ENCODE peak calls at places on chromosomes 12 and 14, in seven cellular contexts. One of them, this sample, is unnamed.

GRCh38 chr14:34733245-34733644 is 18.9 kb upstream of the CFL2 start:
- DNase-seq in trophoblast cell: peak
- DNase-seq in mesenchymal stem cell: peak
- DNase-seq in IMR-90: peak
- DNase-seq in H9: no peak
- DNase-seq in neuronal stem cell: no peak
- DNase-seq in H1: no peak
- DNase-seq in this sample: no peak

GRCh38 chr12:93706387-93706786 is 29.2 kb downstream of the CRADD start:
- DNase-seq in trophoblast cell: no peak
- DNase-seq in mesenchymal stem cell: no peak
- DNase-seq in IMR-90: no peak
- DNase-seq in H9: no peak
- DNase-seq in neuronal stem cell: no peak
- DNase-seq in H1: no peak
- DNase-seq in this sample: no peak

GRCh38 chr12:12564911-12565310 is 2.2 kb upstream of the DUSP16 start:
- DNase-seq in trophoblast cell: no peak
- DNase-seq in mesenchymal stem cell: no peak
- DNase-seq in IMR-90: no peak
- DNase-seq in H9: no peak
- DNase-seq in neuronal stem cell: no peak
- DNase-seq in H1: no peak
- DNase-seq in this sample: no peak

GRCh38 chr12:84983289-84983688 is 52.8 kb downstream of the TSPAN19 start:
- DNase-seq in trophoblast cell: no peak
- DNase-seq in mesenchymal stem cell: no peak
- DNase-seq in IMR-90: no peak
- DNase-seq in H9: no peak
- DNase-seq in neuronal stem cell: no peak
- DNase-seq in H1: no peak
- DNase-seq in this sample: no peak

GRCh38 chr14:47057364-47057763 is 405.8 kb upstream of the RPL10L start:
- DNase-seq in trophoblast cell: no peak
- DNase-seq in mesenchymal stem cell: no peak
- DNase-seq in IMR-90: no peak
- DNase-seq in H9: no peak
- DNase-seq in neuronal stem cell: no peak
- DNase-seq in H1: no peak
- DNase-seq in this sample: no peak

GRCh38 chr12:98939350-98939749 is 294.3 kb downstream of the APAF1 start:
- DNase-seq in trophoblast cell: peak
- DNase-seq in mesenchymal stem cell: peak
- DNase-seq in IMR-90: peak
- DNase-seq in H9: no peak
- DNase-seq in neuronal stem cell: peak
- DNase-seq in H1: no peak
- DNase-seq in this sample: peak

GRCh38 chr12:117473856-117474255 is 112.4 kb upstream of the NOS1 start:
- DNase-seq in trophoblast cell: no peak
- DNase-seq in mesenchymal stem cell: no peak
- DNase-seq in IMR-90: no peak
- DNase-seq in H9: no peak
- DNase-seq in neuronal stem cell: no peak
- DNase-seq in H1: no peak
- DNase-seq in this sample: no peak

GRCh38 chr12:78118036-78118435 is 287.3 kb downstream of the NAV3 start:
- DNase-seq in trophoblast cell: no peak
- DNase-seq in mesenchymal stem cell: no peak
- DNase-seq in IMR-90: no peak
- DNase-seq in H9: peak
- DNase-seq in neuronal stem cell: no peak
- DNase-seq in H1: no peak
- DNase-seq in this sample: peak

GRCh38 chr12:108565976-108566375 is 3.6 kb downstream of the ISCU start:
- DNase-seq in trophoblast cell: peak
- DNase-seq in mesenchymal stem cell: peak
- DNase-seq in IMR-90: peak
- DNase-seq in H9: no peak
- DNase-seq in neuronal stem cell: no peak
- DNase-seq in H1: no peak
- DNase-seq in this sample: no peak

GRCh38 chr12:92593734-92594402 is 108.9 kb upstream of the PLEKHG7 start:
- DNase-seq in trophoblast cell: peak
- DNase-seq in mesenchymal stem cell: peak
- DNase-seq in IMR-90: peak
- DNase-seq in H9: no peak
- DNase-seq in neuronal stem cell: no peak
- DNase-seq in H1: no peak
- DNase-seq in this sample: peak

GRCh38 chr14:61223552-61223951 is 57.6 kb downstream of the TMEM30B start:
- DNase-seq in trophoblast cell: no peak
- DNase-seq in mesenchymal stem cell: no peak
- DNase-seq in IMR-90: no peak
- DNase-seq in H9: no peak
- DNase-seq in neuronal stem cell: no peak
- DNase-seq in H1: no peak
- DNase-seq in this sample: no peak

DNA sequence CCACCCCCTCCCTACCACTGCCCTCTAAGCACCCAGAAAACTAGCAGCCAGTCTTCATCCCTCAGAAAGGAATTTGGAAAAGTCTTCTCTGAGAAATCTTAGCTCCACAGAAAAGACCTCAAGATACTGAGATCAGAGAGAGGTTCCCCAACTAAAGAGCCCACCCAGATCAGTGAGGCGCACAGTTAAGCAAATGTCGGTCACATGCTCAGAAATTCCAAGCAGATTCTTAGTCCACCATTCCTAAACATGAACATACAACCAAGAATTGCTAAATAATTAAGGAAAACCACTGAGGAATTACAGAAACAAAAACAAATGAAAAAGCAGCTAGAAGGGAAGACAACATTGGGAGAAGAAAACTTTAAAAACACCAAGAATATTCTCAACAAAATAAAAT is 32.3 kb downstream of the MED13L start:
- DNase-seq in trophoblast cell: no peak
- DNase-seq in mesenchymal stem cell: peak
- DNase-seq in IMR-90: no peak
- DNase-seq in H9: no peak
- DNase-seq in neuronal stem cell: no peak
- DNase-seq in H1: no peak
- DNase-seq in this sample: no peak
- H3K4me2 ChIP-seq in trophoblast cell: no peak
- H3K4me2 ChIP-seq in mesenchymal stem cell: no peak
- H3K4me2 ChIP-seq in IMR-90: no peak
- H3K4me2 ChIP-seq in H9: no peak
- H3K4me2 ChIP-seq in neuronal stem cell: no peak
- H3K4me2 ChIP-seq in H1: peak
- H3K4me2 ChIP-seq in this sample: no peak

DNA sequence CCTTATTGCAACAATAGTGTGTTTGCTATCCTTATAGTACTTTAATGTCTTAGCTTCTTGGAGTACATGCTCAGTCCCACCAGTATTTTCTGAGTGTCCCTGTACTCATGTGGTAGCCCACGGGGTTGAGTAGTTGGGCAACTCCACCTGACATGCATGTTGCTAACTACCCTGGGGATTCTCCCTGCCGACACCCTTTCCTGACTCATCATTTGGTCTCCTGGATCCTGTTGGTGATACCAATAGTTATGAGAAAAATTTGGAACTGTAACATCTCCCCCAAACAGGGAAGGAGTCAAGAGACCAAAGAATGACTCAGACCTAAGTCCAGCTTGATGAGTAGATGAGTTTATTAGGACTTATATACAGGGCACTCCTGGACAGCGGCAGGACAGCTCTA is 101.6 kb downstream of the BRMS1L start:
- DNase-seq in trophoblast cell: peak
- DNase-seq in mesenchymal stem cell: no peak
- DNase-seq in IMR-90: no peak
- DNase-seq in H9: no peak
- DNase-seq in neuronal stem cell: no peak
- DNase-seq in H1: no peak
- DNase-seq in this sample: no peak
- H2BK5ac ChIP-seq in trophoblast cell: no peak
- H2BK5ac ChIP-seq in mesenchymal stem cell: no peak
- H2BK5ac ChIP-seq in IMR-90: no peak
- H2BK5ac ChIP-seq in H9: no peak
- H2BK5ac ChIP-seq in neuronal stem cell: no peak
- H2BK5ac ChIP-seq in H1: no peak
- H2BK5ac ChIP-seq in this sample: no peak

GRCh38 chr12:47094804-47095203 is 15.0 kb upstream of the AMIGO2 start:
- DNase-seq in trophoblast cell: no peak
- DNase-seq in mesenchymal stem cell: no peak
- DNase-seq in IMR-90: no peak
- DNase-seq in H9: no peak
- DNase-seq in neuronal stem cell: no peak
- DNase-seq in H1: no peak
- DNase-seq in this sample: no peak

GRCh38 chr12:47098099-47098498 is 18.3 kb upstream of the AMIGO2 start:
- DNase-seq in trophoblast cell: no peak
- DNase-seq in mesenchymal stem cell: no peak
- DNase-seq in IMR-90: no peak
- DNase-seq in H9: no peak
- DNase-seq in neuronal stem cell: no peak
- DNase-seq in H1: no peak
- DNase-seq in this sample: no peak

GRCh38 chr12:47097276-47097896 is 17.6 kb upstream of the AMIGO2 start:
- DNase-seq in trophoblast cell: no peak
- DNase-seq in mesenchymal stem cell: peak
- DNase-seq in IMR-90: peak
- DNase-seq in H9: no peak
- DNase-seq in neuronal stem cell: no peak
- DNase-seq in H1: no peak
- DNase-seq in this sample: no peak

GRCh38 chr12:47100146-47100545 is 20.4 kb upstream of the AMIGO2 start:
- DNase-seq in trophoblast cell: no peak
- DNase-seq in mesenchymal stem cell: peak
- DNase-seq in IMR-90: peak
- DNase-seq in H9: no peak
- DNase-seq in neuronal stem cell: no peak
- DNase-seq in H1: no peak
- DNase-seq in this sample: no peak

DNA sequence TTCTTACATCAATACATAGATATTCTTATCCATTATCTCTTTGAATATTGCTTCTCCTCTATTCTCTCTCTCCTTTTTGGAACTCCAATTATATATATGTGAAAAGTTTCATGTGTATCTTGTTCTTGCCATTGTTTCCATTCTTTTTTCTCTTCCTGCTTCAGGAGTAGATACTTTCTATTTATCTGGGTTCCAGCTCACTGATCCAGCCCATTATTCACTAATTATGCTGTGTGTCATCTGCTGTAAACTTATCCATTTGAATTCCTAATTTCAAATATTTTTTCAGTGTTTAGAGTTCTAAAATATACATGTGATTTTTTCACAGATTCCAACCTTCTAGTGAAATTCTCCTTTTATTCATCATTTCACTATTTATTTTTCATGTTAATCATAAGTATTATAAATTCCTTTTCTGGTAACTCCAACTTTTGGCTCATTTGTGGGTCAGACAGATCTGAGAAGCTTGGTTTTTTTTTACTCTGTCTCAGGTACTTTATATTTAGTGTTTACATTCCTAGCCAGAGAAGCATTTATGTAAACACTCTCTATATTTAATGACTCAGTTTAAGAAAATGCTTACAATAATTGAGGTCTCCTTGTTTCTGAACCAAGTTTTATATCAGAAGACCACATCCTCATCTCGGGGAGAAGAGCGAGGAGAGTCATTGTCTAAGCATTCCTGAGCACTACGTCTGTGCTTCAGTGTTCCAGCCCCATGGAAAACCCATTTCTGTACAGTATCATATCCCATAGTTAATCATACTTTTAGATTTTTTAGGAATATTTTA is 15.9 kb upstream of the AMIGO2 start:
- DNase-seq in trophoblast cell: no peak
- DNase-seq in mesenchymal stem cell: peak
- DNase-seq in IMR-90: peak
- DNase-seq in H9: no peak
- DNase-seq in neuronal stem cell: no peak
- DNase-seq in H1: no peak
- DNase-seq in this sample: no peak
- H3K4me2 ChIP-seq in trophoblast cell: no peak
- H3K4me2 ChIP-seq in mesenchymal stem cell: no peak
- H3K4me2 ChIP-seq in IMR-90: peak
- H3K4me2 ChIP-seq in H9: no peak
- H3K4me2 ChIP-seq in neuronal stem cell: no peak
- H3K4me2 ChIP-seq in H1: no peak
- H3K4me2 ChIP-seq in this sample: no peak

GRCh38 chr14:36284971-36285595 is 35.4 kb downstream of the MBIP start:
- DNase-seq in trophoblast cell: no peak
- DNase-seq in mesenchymal stem cell: no peak
- DNase-seq in IMR-90: no peak
- DNase-seq in H9: no peak
- DNase-seq in neuronal stem cell: no peak
- DNase-seq in H1: no peak
- DNase-seq in this sample: no peak
- H2BK5ac ChIP-seq in trophoblast cell: no peak
- H2BK5ac ChIP-seq in mesenchymal stem cell: no peak
- H2BK5ac ChIP-seq in IMR-90: no peak
- H2BK5ac ChIP-seq in H9: no peak
- H2BK5ac ChIP-seq in neuronal stem cell: no peak
- H2BK5ac ChIP-seq in H1: no peak
- H2BK5ac ChIP-seq in this sample: no peak

GRCh38 chr12:104292872-104293794 is 10.4 kb upstream of the EID3 start:
- DNase-seq in trophoblast cell: peak
- DNase-seq in mesenchymal stem cell: peak
- DNase-seq in IMR-90: no peak
- DNase-seq in H9: no peak
- DNase-seq in neuronal stem cell: no peak
- DNase-seq in H1: no peak
- DNase-seq in this sample: peak
- H3K4me2 ChIP-seq in trophoblast cell: no peak
- H3K4me2 ChIP-seq in mesenchymal stem cell: no peak
- H3K4me2 ChIP-seq in IMR-90: peak
- H3K4me2 ChIP-seq in H9: no peak
- H3K4me2 ChIP-seq in neuronal stem cell: no peak
- H3K4me2 ChIP-seq in H1: no peak
- H3K4me2 ChIP-seq in this sample: no peak

GRCh38 chr12:32995623-32996022 is 99.0 kb upstream of the PKP2 start:
- DNase-seq in trophoblast cell: peak
- DNase-seq in mesenchymal stem cell: no peak
- DNase-seq in IMR-90: no peak
- DNase-seq in H9: no peak
- DNase-seq in neuronal stem cell: no peak
- DNase-seq in H1: no peak
- DNase-seq in this sample: no peak

GRCh38 chr12:32997471-32997870 is 100.9 kb upstream of the PKP2 start:
- DNase-seq in trophoblast cell: peak
- DNase-seq in mesenchymal stem cell: no peak
- DNase-seq in IMR-90: no peak
- DNase-seq in H9: peak
- DNase-seq in neuronal stem cell: no peak
- DNase-seq in H1: no peak
- DNase-seq in this sample: peak

DNA sequence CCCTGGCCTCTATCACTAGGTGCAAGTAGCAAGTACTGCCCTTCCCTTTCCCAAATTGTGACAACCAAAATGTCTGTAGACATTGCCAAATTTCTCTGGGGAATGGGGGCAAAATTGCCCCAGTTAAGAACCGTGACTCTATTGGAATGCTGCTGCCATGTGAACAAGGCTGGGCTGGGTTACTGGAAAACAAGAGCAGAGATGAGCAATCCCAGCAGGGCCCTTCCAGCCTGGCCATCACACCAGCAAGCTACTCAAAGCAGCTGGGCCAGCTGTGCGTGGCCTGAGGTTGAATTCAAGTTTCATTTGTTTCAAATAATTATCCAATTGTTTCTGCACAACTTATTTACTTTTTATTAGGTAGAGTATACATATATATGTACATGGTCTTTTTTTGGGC is 103.4 kb upstream of the PKP2 start:
- DNase-seq in trophoblast cell: no peak
- DNase-seq in mesenchymal stem cell: no peak
- DNase-seq in IMR-90: no peak
- DNase-seq in H9: peak
- DNase-seq in neuronal stem cell: no peak
- DNase-seq in H1: no peak
- DNase-seq in this sample: no peak
- H2BK5ac ChIP-seq in trophoblast cell: no peak
- H2BK5ac ChIP-seq in mesenchymal stem cell: no peak
- H2BK5ac ChIP-seq in IMR-90: no peak
- H2BK5ac ChIP-seq in H9: no peak
- H2BK5ac ChIP-seq in neuronal stem cell: no peak
- H2BK5ac ChIP-seq in H1: no peak
- H2BK5ac ChIP-seq in this sample: no peak